ENCODE peak calls at places on chromosomes 12 and 14, in eight cellular contexts. Q is AG08396; O is amniotic stem cell; N is AML-193; B is neural crest cell; A is tibial nerve; M is posterior vena cava; J is naive thymus-derived CD8-positive, alpha-beta T cell. D is an unnamed sample.

GRCh38 chr12:112317481-112317880 is 64.8 kb downstream of the HECTD4 start:
- DNase-seq in N (no peak), M (no peak), Q (no peak), A (no peak), B (no peak), O (no peak), J (no peak), D (no peak)

GRCh38 chr14:99254391-99255009 is 17.5 kb downstream of the BCL11B start:
- DNase-seq in J (no peak), M (no peak), A (no peak), Q (no peak), B (no peak), N (no peak), O (no peak), D (no peak)

GRCh38 chr12:120117961-120118709 is 1.6 kb upstream of the RAB35 start:
- DNase-seq in O (no peak), J (no peak), B (no peak), M (no peak), Q (peak; percentile 57), N (no peak), A (no peak), D (no peak)

GRCh38 chr12:79933580-79934264 is 1.2 kb downstream of the PPP1R12A start:
- DNase-seq in A (no peak), O (no peak), Q (no peak), J (no peak), M (no peak), B (no peak), N (no peak), D (no peak)

GRCh38 chr12:5515458-5515857 is 83.5 kb downstream of the NTF3 start:
- DNase-seq in M (no peak), B (no peak), O (no peak), J (no peak), A (no peak), Q (no peak), N (no peak), D (no peak)

GRCh38 chr14:76900406-76901085 is 74.3 kb downstream of the LRRC74A start:
- DNase-seq in O (no peak), N (no peak), Q (no peak), J (no peak), B (no peak), A (no peak), M (no peak), D (no peak)

GRCh38 chr12:132084681-132085635 is 59.2 kb downstream of the DDX51 start:
- DNase-seq in J (peak; percentile 34), A (no peak), O (no peak), B (peak; percentile 65), N (peak; percentile 50), Q (peak; percentile 82), M (peak; percentile 93), D (peak; percentile 84)

GRCh38 chr14:72715910-72716268 is 178.0 kb downstream of the DPF3 start:
- DNase-seq in B (no peak), Q (no peak), N (no peak), M (peak; percentile 28), J (no peak), O (no peak), A (no peak), D (no peak)

GRCh38 chr12:30002677-30003076 is 218.9 kb upstream of the TMTC1 start:
- DNase-seq in A (no peak), O (no peak), N (no peak), B (no peak), J (no peak), Q (no peak), M (no peak), D (no peak)